ENCODE peak calls at places on chromosomes 5 and 9, in seven cellular contexts. One of them, this sample, is unnamed.
A peak's percentile ranks its signal among the peaks of the same experiment; 100 is the strongest.

GRCh38 chr9:70411930-70412677 is 2.4 kb downstream of the KLF9 start:
- DNase-seq in aorta: peak; percentile 85
- DNase-seq in cardiac muscle cell: peak; percentile 93
- DNase-seq in neuronal stem cell: no peak
- DNase-seq in mammary epithelial cell: peak; percentile 84
- DNase-seq in right cardiac atrium: peak; percentile 89
- DNase-seq in mucosa of descending colon: peak; percentile 85
- DNase-seq in this sample: peak; percentile 88

GRCh38 chr9:124625084-124625483 is 117.9 kb upstream of the NR5A1 start:
- DNase-seq in aorta: no peak
- DNase-seq in cardiac muscle cell: no peak
- DNase-seq in neuronal stem cell: no peak
- DNase-seq in mammary epithelial cell: no peak
- DNase-seq in right cardiac atrium: no peak
- DNase-seq in mucosa of descending colon: no peak
- DNase-seq in this sample: no peak

GRCh38 chr9:110750272-110750671 is 81.7 kb downstream of the MUSK start:
- DNase-seq in aorta: peak; percentile 77
- DNase-seq in cardiac muscle cell: peak; percentile 63
- DNase-seq in neuronal stem cell: no peak
- DNase-seq in mammary epithelial cell: no peak
- DNase-seq in right cardiac atrium: peak; percentile 89
- DNase-seq in mucosa of descending colon: no peak
- DNase-seq in this sample: no peak

GRCh38 chr9:77429928-77430327 is 218.2 kb downstream of the GNA14 start:
- DNase-seq in aorta: no peak
- DNase-seq in cardiac muscle cell: no peak
- DNase-seq in neuronal stem cell: no peak
- DNase-seq in mammary epithelial cell: no peak
- DNase-seq in right cardiac atrium: no peak
- DNase-seq in mucosa of descending colon: no peak
- DNase-seq in this sample: no peak

GRCh38 chr9:71647094-71647591 is 121.2 kb downstream of the CEMIP2 start:
- DNase-seq in aorta: peak; percentile 80
- DNase-seq in cardiac muscle cell: peak; percentile 95
- DNase-seq in neuronal stem cell: no peak
- DNase-seq in mammary epithelial cell: peak; percentile 76
- DNase-seq in right cardiac atrium: peak; percentile 91
- DNase-seq in mucosa of descending colon: peak; percentile 74
- DNase-seq in this sample: no peak

GRCh38 chr9:15570769-15571168 is 17.9 kb downstream of the CCDC171 start:
- DNase-seq in aorta: no peak
- DNase-seq in cardiac muscle cell: no peak
- DNase-seq in neuronal stem cell: no peak
- DNase-seq in mammary epithelial cell: no peak
- DNase-seq in right cardiac atrium: no peak
- DNase-seq in mucosa of descending colon: no peak
- DNase-seq in this sample: no peak

GRCh38 chr9:115614326-115614725 is 496.4 kb upstream of the TNC start:
- DNase-seq in aorta: no peak
- DNase-seq in cardiac muscle cell: no peak
- DNase-seq in neuronal stem cell: no peak
- DNase-seq in mammary epithelial cell: no peak
- DNase-seq in right cardiac atrium: no peak
- DNase-seq in mucosa of descending colon: no peak
- DNase-seq in this sample: no peak

GRCh38 chr5:150413176-150413901 is 629 bp upstream of the CD74 start:
- DNase-seq in aorta: no peak
- DNase-seq in cardiac muscle cell: no peak
- DNase-seq in neuronal stem cell: no peak
- DNase-seq in mammary epithelial cell: no peak
- DNase-seq in right cardiac atrium: no peak
- DNase-seq in mucosa of descending colon: no peak
- DNase-seq in this sample: no peak

GRCh38 chr9:93902051-93902779 is 52.9 kb downstream of the BARX1 start:
- DNase-seq in aorta: no peak
- DNase-seq in cardiac muscle cell: no peak
- DNase-seq in neuronal stem cell: no peak
- DNase-seq in mammary epithelial cell: no peak
- DNase-seq in right cardiac atrium: no peak
- DNase-seq in mucosa of descending colon: no peak
- DNase-seq in this sample: peak; percentile 3

GRCh38 chr5:110951373-110951791 is 120.1 kb upstream of the TSLP start:
- DNase-seq in aorta: no peak
- DNase-seq in cardiac muscle cell: peak; percentile 21
- DNase-seq in neuronal stem cell: no peak
- DNase-seq in mammary epithelial cell: peak; percentile 81
- DNase-seq in right cardiac atrium: no peak
- DNase-seq in mucosa of descending colon: no peak
- DNase-seq in this sample: no peak

GRCh38 chr5:127088226-127088625 is 14.9 kb upstream of the C5orf63 start:
- DNase-seq in aorta: no peak
- DNase-seq in cardiac muscle cell: peak; percentile 99
- DNase-seq in neuronal stem cell: no peak
- DNase-seq in mammary epithelial cell: peak; percentile 95
- DNase-seq in right cardiac atrium: no peak
- DNase-seq in mucosa of descending colon: no peak
- DNase-seq in this sample: no peak

GRCh38 chr5:31581498-31582099 is 49.5 kb downstream of the C5orf22 start:
- DNase-seq in aorta: no peak
- DNase-seq in cardiac muscle cell: peak; percentile 71
- DNase-seq in neuronal stem cell: peak; percentile 15
- DNase-seq in mammary epithelial cell: peak; percentile 14
- DNase-seq in right cardiac atrium: no peak
- DNase-seq in mucosa of descending colon: no peak
- DNase-seq in this sample: peak; percentile 21

GRCh38 chr5:95241-95980 is 3.4 kb downstream of the PLEKHG4B start:
- DNase-seq in aorta: no peak
- DNase-seq in cardiac muscle cell: no peak
- DNase-seq in neuronal stem cell: no peak
- DNase-seq in mammary epithelial cell: no peak
- DNase-seq in right cardiac atrium: no peak
- DNase-seq in mucosa of descending colon: no peak
- DNase-seq in this sample: no peak

GRCh38 chr5:177433658-177434217 is 7.3 kb downstream of the GRK6 start:
- DNase-seq in aorta: no peak
- DNase-seq in cardiac muscle cell: no peak
- DNase-seq in neuronal stem cell: no peak
- DNase-seq in mammary epithelial cell: no peak
- DNase-seq in right cardiac atrium: peak; percentile 53
- DNase-seq in mucosa of descending colon: no peak
- DNase-seq in this sample: no peak
- H3K4me1 ChIP-seq in aorta: no peaks in the 10 kb centered on the region
- H3K4me1 ChIP-seq in cardiac muscle cell: no peaks in the 10 kb centered on the region
- H3K4me1 ChIP-seq in neuronal stem cell: no peaks in the 10 kb centered on the region
- H3K4me1 ChIP-seq in mammary epithelial cell: peaks cover 14% of the 10 kb centered on the region
- H3K4me1 ChIP-seq in right cardiac atrium: no peaks in the 10 kb centered on the region
- H3K4me1 ChIP-seq in mucosa of descending colon: peaks cover 14% of the 10 kb centered on the region
- H3K4me1 ChIP-seq in this sample: peaks cover under 1% of the 10 kb centered on the region

DNA sequence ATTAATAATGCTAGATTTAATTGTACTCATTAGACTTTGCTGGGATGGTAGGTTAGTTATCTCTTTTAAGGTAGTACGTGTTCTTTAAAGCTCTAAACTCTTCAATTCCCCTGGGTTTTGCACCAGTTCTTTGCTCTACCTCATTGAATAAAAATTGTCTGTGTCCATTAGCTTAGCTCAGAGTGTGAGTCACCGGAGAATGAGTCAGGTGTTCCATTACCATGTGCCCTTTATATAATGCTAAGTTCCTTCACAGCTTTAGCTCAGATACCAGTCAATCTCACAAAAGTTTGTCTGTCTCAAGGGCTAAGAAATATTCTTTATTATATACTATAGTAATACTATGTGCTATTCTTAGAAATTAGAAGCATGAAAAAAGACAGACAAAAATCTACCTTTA is 339.4 kb downstream of the PRELID2 start:
- DNase-seq in aorta: no peak
- DNase-seq in cardiac muscle cell: peak; percentile 73
- DNase-seq in neuronal stem cell: no peak
- DNase-seq in mammary epithelial cell: peak; percentile 77
- DNase-seq in right cardiac atrium: no peak
- DNase-seq in mucosa of descending colon: no peak
- DNase-seq in this sample: no peak
- H3K4me3 ChIP-seq in aorta: no peak overlapping the region
- H3K4me3 ChIP-seq in cardiac muscle cell: no peak overlapping the region
- H3K4me3 ChIP-seq in neuronal stem cell: no peak overlapping the region
- H3K4me3 ChIP-seq in mammary epithelial cell: no peak overlapping the region
- H3K4me3 ChIP-seq in right cardiac atrium: no peak overlapping the region
- H3K4me3 ChIP-seq in mucosa of descending colon: no peak overlapping the region
- H3K4me3 ChIP-seq in this sample: no peak overlapping the region

GRCh38 chr5:158484968-158485367 is 614.7 kb downstream of the EBF1 start:
- DNase-seq in aorta: no peak
- DNase-seq in cardiac muscle cell: peak; percentile 7
- DNase-seq in neuronal stem cell: no peak
- DNase-seq in mammary epithelial cell: no peak
- DNase-seq in right cardiac atrium: peak; percentile 74
- DNase-seq in mucosa of descending colon: no peak
- DNase-seq in this sample: no peak
- H3K9me3 ChIP-seq in aorta: no peaks in the 10 kb centered on the region
- H3K9me3 ChIP-seq in cardiac muscle cell: no peaks in the 10 kb centered on the region
- H3K9me3 ChIP-seq in neuronal stem cell: no peaks in the 10 kb centered on the region
- H3K9me3 ChIP-seq in mammary epithelial cell: no peaks in the 10 kb centered on the region
- H3K9me3 ChIP-seq in right cardiac atrium: no peaks in the 10 kb centered on the region
- H3K9me3 ChIP-seq in mucosa of descending colon: no peaks in the 10 kb centered on the region
- H3K9me3 ChIP-seq in this sample: no peaks in the 10 kb centered on the region

DNA sequence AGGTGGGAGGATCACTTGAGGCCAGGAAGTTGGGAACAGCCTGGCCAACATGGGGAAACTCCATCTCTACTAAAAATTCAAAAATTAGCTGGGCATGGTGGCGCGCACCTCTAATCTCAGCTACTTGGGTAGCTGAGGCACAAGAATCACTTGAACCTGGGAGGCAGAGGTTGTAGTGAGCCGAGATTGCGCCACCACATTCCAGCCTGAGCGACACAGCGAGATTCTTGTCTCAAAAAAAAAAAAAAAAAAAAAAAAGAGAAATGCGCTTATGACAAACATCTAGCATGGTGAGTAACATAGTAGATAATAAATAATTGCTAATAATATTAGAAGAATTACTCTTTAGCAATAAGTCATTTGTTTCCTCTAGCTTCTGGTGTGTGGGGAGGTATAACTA is 25.9 kb downstream of the RUSC2 start:
- DNase-seq in aorta: no peak
- DNase-seq in cardiac muscle cell: peak; percentile 51
- DNase-seq in neuronal stem cell: no peak
- DNase-seq in mammary epithelial cell: no peak
- DNase-seq in right cardiac atrium: no peak
- DNase-seq in mucosa of descending colon: no peak
- DNase-seq in this sample: no peak
- H3K4me1 ChIP-seq in aorta: peaks cover 22% of the 10 kb centered on the region
- H3K4me1 ChIP-seq in cardiac muscle cell: peaks cover 41% of the 10 kb centered on the region
- H3K4me1 ChIP-seq in neuronal stem cell: peaks cover 23% of the 10 kb centered on the region
- H3K4me1 ChIP-seq in mammary epithelial cell: peaks cover 64% of the 10 kb centered on the region
- H3K4me1 ChIP-seq in right cardiac atrium: peaks cover 34% of the 10 kb centered on the region
- H3K4me1 ChIP-seq in mucosa of descending colon: no peaks in the 10 kb centered on the region
- H3K4me1 ChIP-seq in this sample: no peaks in the 10 kb centered on the region

DNA sequence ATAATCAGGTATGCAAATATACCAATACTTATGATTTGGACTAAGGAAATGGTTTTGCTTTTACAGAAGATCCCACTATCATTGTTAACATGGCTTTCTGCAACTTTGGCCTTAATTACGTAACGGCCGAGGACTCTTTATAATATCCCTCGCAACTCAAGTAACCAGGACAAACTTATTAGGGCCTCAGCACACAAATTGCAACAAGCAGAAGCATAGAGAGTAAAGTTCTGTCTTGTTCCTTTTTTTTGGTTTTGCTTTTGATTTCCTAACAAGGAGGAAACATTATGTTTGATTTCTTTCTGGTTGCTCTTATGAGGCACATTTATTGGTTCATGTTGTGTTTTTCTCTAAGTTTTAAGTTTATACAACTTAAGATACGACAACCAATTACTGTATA is 60.4 kb downstream of the RORB start:
- DNase-seq in aorta: no peak
- DNase-seq in cardiac muscle cell: no peak
- DNase-seq in neuronal stem cell: no peak
- DNase-seq in mammary epithelial cell: no peak
- DNase-seq in right cardiac atrium: no peak
- DNase-seq in mucosa of descending colon: no peak
- DNase-seq in this sample: no peak
- H3K4me3 ChIP-seq in aorta: no peak overlapping the region
- H3K4me3 ChIP-seq in cardiac muscle cell: no peak overlapping the region
- H3K4me3 ChIP-seq in neuronal stem cell: no peak overlapping the region
- H3K4me3 ChIP-seq in mammary epithelial cell: no peak overlapping the region
- H3K4me3 ChIP-seq in right cardiac atrium: no peak overlapping the region
- H3K4me3 ChIP-seq in mucosa of descending colon: no peak overlapping the region
- H3K4me3 ChIP-seq in this sample: no peak overlapping the region

GRCh38 chr5:180848265-180848664 is 12.8 kb downstream of the ZFP62 start:
- DNase-seq in aorta: no peak
- DNase-seq in cardiac muscle cell: no peak
- DNase-seq in neuronal stem cell: no peak
- DNase-seq in mammary epithelial cell: no peak
- DNase-seq in right cardiac atrium: no peak
- DNase-seq in mucosa of descending colon: no peak
- DNase-seq in this sample: no peak
- H3K9me3 ChIP-seq in aorta: peaks cover 16% of the 10 kb centered on the region
- H3K9me3 ChIP-seq in cardiac muscle cell: peaks cover 15% of the 10 kb centered on the region
- H3K9me3 ChIP-seq in neuronal stem cell: peaks cover 71% of the 10 kb centered on the region
- H3K9me3 ChIP-seq in mammary epithelial cell: peaks cover 40% of the 10 kb centered on the region
- H3K9me3 ChIP-seq in right cardiac atrium: no peaks in the 10 kb centered on the region
- H3K9me3 ChIP-seq in mucosa of descending colon: peaks cover 38% of the 10 kb centered on the region
- H3K9me3 ChIP-seq in this sample: peaks cover 32% of the 10 kb centered on the region

DNA sequence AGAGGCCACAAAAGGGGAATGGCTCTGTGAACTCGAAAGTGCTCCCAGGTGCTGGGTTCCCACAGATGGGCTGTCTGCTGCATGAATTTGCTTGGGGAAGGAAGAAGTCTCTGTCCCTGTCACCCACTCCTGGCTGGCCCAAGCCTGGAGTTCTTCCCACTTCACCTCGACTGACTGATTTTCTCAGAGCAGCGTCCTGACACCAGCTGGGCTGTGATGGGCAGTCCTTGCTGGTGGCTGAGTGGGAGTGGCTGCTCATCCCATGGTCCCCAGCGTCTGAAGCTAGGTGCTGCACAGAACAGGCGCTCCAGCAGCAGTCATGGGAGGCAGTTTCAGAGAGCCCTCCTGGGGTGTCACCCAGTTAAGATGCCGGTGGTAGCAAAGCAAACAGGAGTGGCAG is 10.1 kb upstream of the NEURL1B start:
- DNase-seq in aorta: peak; percentile 24
- DNase-seq in cardiac muscle cell: no peak
- DNase-seq in neuronal stem cell: no peak
- DNase-seq in mammary epithelial cell: no peak
- DNase-seq in right cardiac atrium: no peak
- DNase-seq in mucosa of descending colon: no peak
- DNase-seq in this sample: no peak
- H3K4me1 ChIP-seq in aorta: no peaks in the 10 kb centered on the region
- H3K4me1 ChIP-seq in cardiac muscle cell: no peaks in the 10 kb centered on the region
- H3K4me1 ChIP-seq in neuronal stem cell: peaks cover 6% of the 10 kb centered on the region
- H3K4me1 ChIP-seq in mammary epithelial cell: no peaks in the 10 kb centered on the region
- H3K4me1 ChIP-seq in right cardiac atrium: no peaks in the 10 kb centered on the region
- H3K4me1 ChIP-seq in mucosa of descending colon: no peaks in the 10 kb centered on the region
- H3K4me1 ChIP-seq in this sample: no peaks in the 10 kb centered on the region

GRCh38 chr9:83342731-83343130 is 195.5 kb downstream of the FRMD3 start:
- DNase-seq in aorta: no peak
- DNase-seq in cardiac muscle cell: peak; percentile 58
- DNase-seq in neuronal stem cell: no peak
- DNase-seq in mammary epithelial cell: no peak
- DNase-seq in right cardiac atrium: no peak
- DNase-seq in mucosa of descending colon: no peak
- DNase-seq in this sample: no peak
- H3K4me3 ChIP-seq in aorta: no peak overlapping the region
- H3K4me3 ChIP-seq in cardiac muscle cell: no peak overlapping the region
- H3K4me3 ChIP-seq in neuronal stem cell: no peak overlapping the region
- H3K4me3 ChIP-seq in mammary epithelial cell: no peak overlapping the region
- H3K4me3 ChIP-seq in right cardiac atrium: no peak overlapping the region
- H3K4me3 ChIP-seq in mucosa of descending colon: no peak overlapping the region
- H3K4me3 ChIP-seq in this sample: no peak overlapping the region